ENCODE peak calls at places on chromosomes 16 and 17, in four cellular contexts. One of them, this sample, is unnamed.

GRCh38 chr16:84362410-84362809 is 5.9 kb upstream of the ATP2C2 start:
- DNase-seq in GM10248: no peak
- DNase-seq in CD8-positive, alpha-beta T cell: no peak
- DNase-seq in foreskin fibroblast: no peak
- DNase-seq in this sample: no peak

GRCh38 chr17:40317880-40318834 is 9.2 kb downstream of the RARA start:
- DNase-seq in GM10248: peak
- DNase-seq in CD8-positive, alpha-beta T cell: peak
- DNase-seq in foreskin fibroblast: peak
- DNase-seq in this sample: peak

GRCh38 chr17:64491034-64491860 is 5.6 kb downstream of the POLG2 start:
- DNase-seq in GM10248: no peak
- DNase-seq in CD8-positive, alpha-beta T cell: peak
- DNase-seq in foreskin fibroblast: peak
- DNase-seq in this sample: no peak

GRCh38 chr17:78112508-78113471 is 15.8 kb downstream of the TMC6 start:
- DNase-seq in GM10248: peak
- DNase-seq in CD8-positive, alpha-beta T cell: peak
- DNase-seq in foreskin fibroblast: peak
- DNase-seq in this sample: peak

GRCh38 chr17:48276776-48277175 is 153.2 kb downstream of the SKAP1 start:
- DNase-seq in GM10248: no peak
- DNase-seq in CD8-positive, alpha-beta T cell: no peak
- DNase-seq in foreskin fibroblast: no peak
- DNase-seq in this sample: no peak

GRCh38 chr17:17570798-17571716 is 20.5 kb downstream of the PEMT start:
- DNase-seq in GM10248: no peak
- DNase-seq in CD8-positive, alpha-beta T cell: no peak
- DNase-seq in foreskin fibroblast: no peak
- DNase-seq in this sample: no peak

GRCh38 chr16:82031116-82032084 is 3.7 kb upstream of the HSD17B2 start:
- DNase-seq in GM10248: peak
- DNase-seq in CD8-positive, alpha-beta T cell: no peak
- DNase-seq in foreskin fibroblast: peak
- DNase-seq in this sample: peak

GRCh38 chr16:2102471-2102870 is 33.2 kb downstream of the PKD1 start:
- DNase-seq in GM10248: no peak
- DNase-seq in CD8-positive, alpha-beta T cell: no peak
- DNase-seq in foreskin fibroblast: no peak
- DNase-seq in this sample: no peak

GRCh38 chr16:13994239-13995106 is 74.5 kb downstream of the ERCC4 start:
- DNase-seq in GM10248: no peak
- DNase-seq in CD8-positive, alpha-beta T cell: no peak
- DNase-seq in foreskin fibroblast: peak
- DNase-seq in this sample: no peak

GRCh38 chr17:37689317-37689716 is 46.1 kb upstream of the DDX52 start:
- DNase-seq in GM10248: no peak
- DNase-seq in CD8-positive, alpha-beta T cell: no peak
- DNase-seq in foreskin fibroblast: no peak
- DNase-seq in this sample: no peak

GRCh38 chr16:75420987-75421819 is 12.1 kb downstream of the CFDP1 start:
- DNase-seq in GM10248: no peak
- DNase-seq in CD8-positive, alpha-beta T cell: no peak
- DNase-seq in foreskin fibroblast: peak
- DNase-seq in this sample: no peak

GRCh38 chr16:56047307-56048234 is 143.7 kb upstream of the GNAO1 start:
- DNase-seq in GM10248: no peak
- DNase-seq in CD8-positive, alpha-beta T cell: no peak
- DNase-seq in foreskin fibroblast: no peak
- DNase-seq in this sample: no peak

GRCh38 chr17:64008830-64009229 is 10.7 kb downstream of the PRR29 start:
- DNase-seq in GM10248: no peak
- DNase-seq in CD8-positive, alpha-beta T cell: peak
- DNase-seq in foreskin fibroblast: no peak
- DNase-seq in this sample: no peak

GRCh38 chr16:27232061-27232841 is 28.9 kb downstream of the KDM8 start:
- DNase-seq in GM10248: peak
- DNase-seq in CD8-positive, alpha-beta T cell: peak
- DNase-seq in foreskin fibroblast: no peak
- DNase-seq in this sample: no peak

GRCh38 chr16:87190288-87191240 is 126.6 kb downstream of the C16orf95 start:
- DNase-seq in GM10248: no peak
- DNase-seq in CD8-positive, alpha-beta T cell: no peak
- DNase-seq in foreskin fibroblast: no peak
- DNase-seq in this sample: no peak
- TF ChIP-seq CTCF in GM10248: no peak
- TF ChIP-seq CTCF in CD8-positive, alpha-beta T cell: no peak
- TF ChIP-seq CTCF in foreskin fibroblast: no peak
- TF ChIP-seq CTCF in this sample: peak

DNA sequence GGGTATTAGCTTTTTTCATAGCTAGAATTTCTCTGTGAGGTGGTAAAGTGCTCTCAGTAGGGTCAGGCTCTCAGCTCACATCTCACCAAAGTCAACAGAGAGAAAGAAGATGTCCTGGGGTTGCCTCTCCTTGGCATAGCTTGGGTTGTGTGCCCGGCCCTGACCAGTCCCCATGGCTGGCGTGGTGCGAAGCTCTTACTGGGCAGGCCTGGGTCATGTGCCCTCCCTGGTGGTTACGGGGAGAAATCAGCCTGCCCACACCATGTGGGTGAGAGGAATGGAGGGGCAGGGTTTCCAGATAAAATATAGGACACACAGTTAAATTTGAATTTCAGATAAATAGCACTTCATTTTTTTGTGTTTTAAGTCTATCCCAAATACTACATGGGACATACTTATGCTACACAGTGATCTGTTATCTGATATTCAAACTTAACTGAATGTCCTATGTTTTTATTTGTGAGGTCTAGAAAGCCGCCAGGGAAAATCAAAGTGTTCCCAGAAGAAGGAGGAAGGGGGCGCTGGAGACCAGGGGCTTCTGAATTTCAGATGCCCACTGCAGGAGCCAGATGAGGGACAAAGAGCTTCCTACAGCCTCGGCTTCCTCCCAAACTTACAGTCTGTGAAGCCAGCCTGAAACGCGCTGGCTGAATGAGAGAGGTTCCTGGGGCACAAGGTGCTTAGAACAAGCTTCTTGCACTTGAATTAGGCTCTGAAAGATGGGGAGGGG is 45.4 kb downstream of the NKD1 start:
- DNase-seq in GM10248: no peak
- DNase-seq in CD8-positive, alpha-beta T cell: no peak
- DNase-seq in foreskin fibroblast: no peak
- DNase-seq in this sample: no peak
- TF ChIP-seq CTCF in GM10248: peak
- TF ChIP-seq CTCF in CD8-positive, alpha-beta T cell: no peak
- TF ChIP-seq CTCF in foreskin fibroblast: no peak
- TF ChIP-seq CTCF in this sample: peak

DNA sequence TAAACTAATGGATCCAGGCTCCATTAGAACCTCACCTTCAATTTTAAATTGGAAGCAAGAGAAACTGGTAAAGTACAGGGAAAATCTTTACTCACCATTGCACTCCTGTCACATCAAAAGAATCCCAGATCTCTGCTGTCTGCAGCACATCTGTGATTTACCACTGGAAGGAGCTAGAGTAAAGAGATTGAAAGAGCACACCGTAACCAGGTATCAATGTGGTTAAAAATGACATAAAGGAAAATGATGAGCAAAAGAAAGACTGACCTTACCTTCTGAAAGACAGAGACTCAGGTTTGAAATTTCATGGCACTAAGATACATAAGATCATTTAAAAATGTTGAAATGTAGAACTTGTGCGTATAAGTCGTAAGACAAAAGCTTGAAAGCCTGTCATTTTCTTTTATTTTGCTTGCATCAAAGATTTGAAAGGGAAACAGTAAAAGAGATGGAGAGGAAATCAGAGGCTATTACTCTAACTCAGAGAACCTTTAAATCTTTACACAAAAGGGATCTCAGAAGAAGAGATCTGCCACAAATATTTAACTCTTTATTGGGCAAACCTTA is 678.2 kb upstream of the GOT2 start:
- DNase-seq in GM10248: no peak
- DNase-seq in CD8-positive, alpha-beta T cell: no peak
- DNase-seq in foreskin fibroblast: peak
- DNase-seq in this sample: no peak
- TF ChIP-seq CTCF in GM10248: no peak
- TF ChIP-seq CTCF in CD8-positive, alpha-beta T cell: no peak
- TF ChIP-seq CTCF in foreskin fibroblast: peak
- TF ChIP-seq CTCF in this sample: no peak

GRCh38 chr16:15398618-15399316 is 3.2 kb downstream of the MPV17L start:
- DNase-seq in GM10248: no peak
- DNase-seq in CD8-positive, alpha-beta T cell: no peak
- DNase-seq in foreskin fibroblast: no peak
- DNase-seq in this sample: no peak

GRCh38 chr16:15399317-15399716 is 3.8 kb downstream of the MPV17L start:
- DNase-seq in GM10248: no peak
- DNase-seq in CD8-positive, alpha-beta T cell: no peak
- DNase-seq in foreskin fibroblast: no peak
- DNase-seq in this sample: no peak

GRCh38 chr16:15401972-15402371 is 6.4 kb downstream of the MPV17L start:
- DNase-seq in GM10248: no peak
- DNase-seq in CD8-positive, alpha-beta T cell: no peak
- DNase-seq in foreskin fibroblast: no peak
- DNase-seq in this sample: no peak

DNA sequence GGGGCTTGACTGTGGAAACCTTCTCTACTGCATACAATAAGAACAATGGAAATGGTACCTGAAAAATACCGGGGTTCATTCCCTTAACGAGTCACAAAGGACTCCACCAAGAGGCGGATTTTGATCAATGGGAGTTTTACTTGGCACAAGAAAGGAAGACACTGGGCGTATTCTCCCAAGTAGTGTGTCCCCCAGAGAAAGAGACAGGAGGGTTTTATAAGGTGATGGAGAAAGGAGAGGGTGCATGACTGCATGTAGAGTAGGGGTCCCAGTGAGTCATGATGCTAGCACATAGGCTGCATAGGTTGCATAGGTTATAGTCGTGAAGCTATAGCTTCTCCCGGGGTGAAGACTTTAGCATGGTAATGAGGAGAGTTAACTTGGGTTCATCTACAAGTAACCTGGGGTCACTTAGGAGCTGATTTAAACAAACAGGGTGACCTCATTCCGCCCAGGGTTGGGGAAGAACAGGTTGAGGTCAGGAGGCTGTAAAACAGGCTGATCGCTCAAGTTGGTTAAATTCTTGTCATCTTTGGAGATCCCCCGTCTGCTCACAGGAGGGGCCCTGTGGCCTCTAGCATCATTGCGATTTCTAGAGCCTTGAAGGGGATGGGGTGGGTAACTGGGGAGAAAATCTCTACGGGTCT is 1.5 kb downstream of the MPV17L start:
- DNase-seq in GM10248: no peak
- DNase-seq in CD8-positive, alpha-beta T cell: no peak
- DNase-seq in foreskin fibroblast: no peak
- DNase-seq in this sample: no peak
- TF ChIP-seq CTCF in GM10248: no peak
- TF ChIP-seq CTCF in CD8-positive, alpha-beta T cell: no peak
- TF ChIP-seq CTCF in foreskin fibroblast: no peak
- TF ChIP-seq CTCF in this sample: no peak

DNA sequence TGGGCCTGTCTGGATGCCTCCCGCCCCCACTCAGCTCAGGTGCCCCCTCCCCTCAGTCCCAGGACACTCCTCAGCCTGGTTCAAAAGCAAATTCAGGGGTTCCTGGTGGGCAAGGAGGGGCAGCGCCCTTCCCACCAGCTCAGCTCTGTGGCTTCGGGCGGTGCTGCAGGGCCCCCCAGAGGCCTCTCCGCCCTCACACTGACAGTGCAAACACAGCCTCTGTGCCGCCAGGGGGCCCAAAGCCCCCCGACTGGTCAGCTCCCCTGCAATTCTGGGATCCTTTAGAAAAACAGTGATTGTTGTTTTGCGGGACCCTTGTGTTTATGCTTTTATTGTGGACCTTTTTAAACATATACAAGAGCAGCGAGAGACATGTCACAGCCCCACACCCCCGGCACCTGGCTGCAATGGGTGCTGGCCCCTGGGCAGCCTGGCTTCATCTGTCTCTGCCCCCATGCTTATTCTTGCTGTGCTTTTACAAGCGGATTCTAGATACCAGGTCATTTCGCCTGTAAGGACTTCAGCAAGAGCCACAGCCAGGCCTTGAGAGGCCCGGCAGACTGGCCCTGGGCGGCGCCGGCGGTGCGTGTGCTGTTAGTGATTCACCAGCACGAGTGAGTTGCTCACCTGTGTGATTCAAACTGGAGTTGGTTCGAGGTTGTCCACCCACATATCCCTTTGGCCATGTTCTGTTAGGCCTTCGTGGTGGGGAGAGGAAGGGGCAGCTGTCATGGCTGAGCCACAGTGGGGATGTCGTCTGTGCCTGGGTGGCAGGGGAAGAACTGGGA is 21.2 kb downstream of the ZNF469 start:
- DNase-seq in GM10248: no peak
- DNase-seq in CD8-positive, alpha-beta T cell: no peak
- DNase-seq in foreskin fibroblast: no peak
- DNase-seq in this sample: no peak
- TF ChIP-seq CTCF in GM10248: no peak
- TF ChIP-seq CTCF in CD8-positive, alpha-beta T cell: no peak
- TF ChIP-seq CTCF in foreskin fibroblast: no peak
- TF ChIP-seq CTCF in this sample: no peak

DNA sequence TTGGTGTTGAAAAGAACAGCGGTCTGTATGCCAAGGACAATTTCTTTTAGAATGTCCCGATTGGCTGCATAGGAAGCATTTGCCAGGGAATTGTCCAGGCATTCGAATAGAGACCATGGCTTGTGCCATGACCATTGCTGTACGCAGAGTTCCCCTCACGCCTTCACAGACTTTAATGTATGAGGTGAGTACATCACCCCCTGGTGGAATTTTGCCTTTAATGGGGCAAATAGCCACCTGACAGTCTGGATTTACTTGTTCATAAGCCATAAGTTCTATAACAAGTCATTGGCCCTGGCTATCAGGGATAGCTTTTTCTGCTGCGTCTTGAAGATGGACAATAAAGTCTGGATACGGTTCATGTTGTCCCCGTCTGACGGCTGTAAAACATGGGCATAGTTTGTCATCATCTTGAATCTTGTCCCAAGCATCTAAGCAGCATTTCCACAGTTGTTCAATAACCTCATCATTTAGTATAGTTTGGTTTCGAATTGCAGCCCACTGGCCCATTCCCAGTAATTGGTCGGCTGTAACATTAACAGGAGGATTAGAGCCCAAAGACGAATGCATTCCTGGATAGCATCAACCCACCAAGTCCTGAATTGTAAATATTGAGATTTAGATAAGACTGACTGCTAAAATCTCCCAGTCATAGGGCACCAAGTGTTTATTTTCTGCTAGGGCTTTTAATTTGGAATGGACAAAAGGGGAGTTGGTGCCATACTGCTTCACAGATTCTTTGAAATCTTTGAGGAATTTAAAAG is 67.7 kb upstream of the ARL4D start:
- DNase-seq in GM10248: no peak
- DNase-seq in CD8-positive, alpha-beta T cell: no peak
- DNase-seq in foreskin fibroblast: no peak
- DNase-seq in this sample: no peak
- TF ChIP-seq CTCF in GM10248: no peak
- TF ChIP-seq CTCF in CD8-positive, alpha-beta T cell: no peak
- TF ChIP-seq CTCF in foreskin fibroblast: no peak
- TF ChIP-seq CTCF in this sample: no peak

GRCh38 chr17:75693500-75694481 is 26.7 kb downstream of the SAP30BP start:
- DNase-seq in GM10248: no peak
- DNase-seq in CD8-positive, alpha-beta T cell: no peak
- DNase-seq in foreskin fibroblast: peak
- DNase-seq in this sample: no peak
- TF ChIP-seq CTCF in GM10248: no peak
- TF ChIP-seq CTCF in CD8-positive, alpha-beta T cell: no peak
- TF ChIP-seq CTCF in foreskin fibroblast: peak
- TF ChIP-seq CTCF in this sample: no peak

This sample was measured in GM13977.